ENCODE peak calls at places on chromosomes 2 and 18, in six cellular contexts. J is esophagus muscularis mucosa, G is cardiac muscle cell, Y is GM23248, B is PC-3, X is right lobe of liver. A is an unnamed sample. For H3K36me3, the result is how much of the 10 kb centered on the place peaks cover.

GRCh38 chr2:207939342-207940108 is 85.8 kb downstream of the PLEKHM3 start:
- DNase-seq in Y (no peak), B (peak), J (no peak), X (no peak), G (no peak), A (no peak)

GRCh38 chr2:27149575-27150405 is 986 bp downstream of the TCF23 start:
- DNase-seq in Y (no peak), B (no peak), X (no peak), G (no peak), J (no peak), A (peak)

GRCh38 chr2:165494568-165494967 is 25.1 kb downstream of the CSRNP3 start:
- DNase-seq in B (no peak), Y (no peak), X (no peak), J (no peak), G (no peak), A (no peak)

GRCh38 chr2:128321421-128321775 is 2.7 kb upstream of the HS6ST1 start:
- DNase-seq in B (no peak), J (peak), G (no peak), X (no peak), Y (no peak), A (peak)

GRCh38 chr2:120443946-120444345 is 98.0 kb downstream of the INHBB start:
- DNase-seq in G (no peak), J (no peak), X (no peak), Y (no peak), B (no peak), A (no peak)

GRCh38 chr2:174571669-174572323 is 25.8 kb downstream of the WIPF1 start:
- DNase-seq in B (no peak), G (no peak), X (no peak), J (no peak), Y (no peak), A (no peak)

GRCh38 chr2:51633073-51633472 is 601.1 kb upstream of the NRXN1 start:
- DNase-seq in J (no peak), B (no peak), G (no peak), X (no peak), Y (no peak), A (no peak)

GRCh38 chr2:65388051-65388531 is 44.3 kb downstream of the SPRED2 start:
- DNase-seq in Y (no peak), J (no peak), X (no peak), B (no peak), G (no peak), A (no peak)

GRCh38 chr2:29535188-29535587 is 386.2 kb downstream of the ALK start:
- DNase-seq in J (peak), Y (no peak), B (no peak), G (no peak), X (no peak), A (no peak)

GRCh38 chr2:120735750-120736170 is at the start of gene GLI2:
- DNase-seq in Y (peak), B (peak), X (peak), G (peak), J (peak), A (peak)

GRCh38 chr2:216799873-216800421 is 59.9 kb downstream of the TNP1 start:
- DNase-seq in Y (peak), J (no peak), G (no peak), B (peak), X (no peak), A (peak)

GRCh38 chr18:40096675-40097074 is 1858.4 kb upstream of the PIK3C3 start:
- DNase-seq in G (no peak), Y (no peak), B (no peak), J (no peak), X (no peak), A (no peak)

GRCh38 chr2:217932661-217933325 is 70.0 kb downstream of the TNS1 start:
- DNase-seq in Y (peak), X (no peak), G (no peak), B (no peak), J (no peak), A (no peak)

GRCh38 chr2:194610297-194610696 is 1046.7 kb upstream of the SLC39A10 start:
- DNase-seq in Y (no peak), B (no peak), G (no peak), J (no peak), X (no peak), A (no peak)

GRCh38 chr2:176140520-176141317 is 10.6 kb upstream of the HOXD4 start:
- DNase-seq in X (peak), Y (peak), G (peak), J (no peak), B (peak), A (peak)

GRCh38 chr2:209209943-209210342 is 213.9 kb upstream of the MAP2 start:
- DNase-seq in Y (no peak), J (no peak), X (no peak), B (no peak), G (no peak), A (no peak)

GRCh38 chr18:63155169-63155852 is 164.3 kb downstream of the BCL2 start:
- DNase-seq in G (peak), Y (no peak), X (peak), B (peak), J (no peak), A (peak)

GRCh38 chr2:95073856-95074662 is 47.5 kb downstream of the MRPS5 start:
- DNase-seq in X (no peak), G (no peak), B (no peak), Y (no peak), J (peak), A (no peak)

GRCh38 chr2:239830066-239830717 is 194.9 kb downstream of the NDUFA10 start:
- DNase-seq in Y (no peak), X (no peak), G (no peak), J (peak), B (peak), A (peak)

GRCh38 chr18:75477913-75478312 is 50.4 kb upstream of the SMIM21 start:
- DNase-seq in J (no peak), Y (peak), X (no peak), G (peak), B (peak), A (no peak)

GRCh38 chr18:79321625-79322024 is 74.1 kb upstream of the NFATC1 start:
- DNase-seq in J (no peak), G (no peak), B (no peak), X (no peak), Y (peak), A (no peak)

GRCh38 chr2:200194746-200195145 is 111.7 kb upstream of the SPATS2L start:
- DNase-seq in X (no peak), B (no peak), Y (no peak), J (no peak), G (no peak), A (no peak)

GRCh38 chr2:62492048-62492447 is 13.9 kb downstream of the TMEM17 start:
- DNase-seq in B (no peak), Y (no peak), X (no peak), G (no peak), J (no peak), A (no peak)

GRCh38 chr2:152098798-152099654 is at the start of gene CACNB4:
- DNase-seq in X (peak), J (no peak), Y (peak), B (no peak), G (peak), A (no peak)

GRCh38 chr2:68217729-68218128 is 34.6 kb downstream of the PPP3R1 start:
- DNase-seq in J (no peak), X (no peak), G (no peak), B (no peak), Y (no peak), A (no peak)

GRCh38 chr18:74281639-74282358 is 10.0 kb downstream of the CYB5A start:
- DNase-seq in X (no peak), G (no peak), J (peak), Y (peak), B (no peak), A (peak)

DNA sequence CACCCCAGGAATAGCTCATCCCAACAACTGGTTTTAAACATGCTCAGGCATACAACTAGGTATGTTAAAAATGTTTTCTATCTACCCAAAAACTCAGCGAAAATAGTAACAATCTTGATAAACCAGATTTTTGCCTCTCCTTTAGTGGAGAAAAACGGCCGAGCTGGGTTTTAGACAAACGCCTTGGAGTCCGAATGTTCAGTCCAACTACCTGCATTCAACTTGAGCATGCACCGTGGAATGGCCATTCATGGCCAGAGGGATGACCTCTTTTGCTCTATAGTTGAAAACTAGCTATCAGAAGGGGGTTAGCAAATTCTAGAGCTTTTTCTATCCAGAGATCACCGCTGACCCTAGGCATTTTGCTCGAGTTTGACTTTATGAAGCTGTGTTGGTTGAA is 30.8 kb downstream of the PDIA6 start:
- DNase-seq in G (no peak), Y (no peak), B (no peak), J (no peak), X (no peak), A (no peak)
- H3K36me3 ChIP-seq in G (under half), Y (under half), B (half or more), J (half or more), X (under half), A (under half)

GRCh38 chr2:219230201-219230540 is 565 bp downstream of the ANKZF1 start:
- DNase-seq in X (peak), Y (peak), J (no peak), G (peak), B (peak), A (peak)

GRCh38 chr2:219229375-219230200 is at the start of the genes ANKZF1 and ATG9A:
- DNase-seq in B (peak), G (peak), X (peak), J (peak), Y (peak), A (peak)

GRCh38 chr2:219228745-219229374 is 576 bp downstream of the ATG9A start:
- DNase-seq in G (no peak), B (no peak), Y (peak), J (no peak), X (peak), A (peak)

DNA sequence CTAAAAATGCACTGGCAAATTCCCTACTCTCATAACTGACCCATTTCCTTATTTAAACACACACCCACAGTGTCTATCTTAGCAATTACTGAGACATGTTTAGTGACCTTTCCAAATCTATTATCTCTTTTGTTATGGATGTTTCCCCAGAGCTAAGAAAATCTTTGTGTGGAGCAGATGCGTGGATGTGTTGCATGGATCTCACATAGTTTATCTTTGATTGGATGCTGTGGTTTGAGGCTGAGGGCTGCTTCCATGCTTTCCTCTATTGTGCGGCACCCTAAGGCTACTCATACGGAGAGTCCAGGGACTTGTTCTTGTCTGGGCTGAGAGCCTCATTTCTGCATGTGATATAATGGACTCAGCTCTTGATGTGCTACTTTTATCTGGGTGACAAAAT is 4.7 kb downstream of the ANKZF1 start:
- DNase-seq in Y (no peak), J (no peak), X (no peak), G (no peak), B (no peak), A (no peak)
- H3K4me3 ChIP-seq in Y (no peak), J (no peak), X (no peak), G (no peak), B (no peak), A (no peak)

GRCh38 chr2:178733975-178734374 is 73.2 kb downstream of the TTN start:
- DNase-seq in B (no peak), Y (no peak), G (no peak), X (no peak), J (no peak), A (no peak)
- H3K36me3 ChIP-seq in B (under half), Y (under half), G (half or more), X (under half), J (under half), A (under half)

GRCh38 chr2:215137329-215137686 is 1.1 kb downstream of the ABCA12 start:
- DNase-seq in Y (no peak), G (no peak), B (no peak), J (no peak), X (no peak), A (no peak)
- H3K4me3 ChIP-seq in Y (peak), G (no peak), B (peak), J (no peak), X (no peak), A (no peak)

GRCh38 chr2:37244017-37244416 is 12.6 kb downstream of the NDUFAF7 start:
- DNase-seq in J (no peak), Y (no peak), B (no peak), X (no peak), G (no peak), A (no peak)
- H3K36me3 ChIP-seq in J (under half), Y (half or more), B (half or more), X (under half), G (half or more), A (under half)

GRCh38 chr2:143515318-143515717 is 386.1 kb downstream of the ARHGAP15 start:
- DNase-seq in G (no peak), Y (no peak), X (no peak), J (no peak), B (no peak), A (no peak)
- H3K4me3 ChIP-seq in G (no peak), Y (no peak), X (no peak), J (no peak), B (no peak), A (no peak)

GRCh38 chr18:2911533-2911932 is 64.7 kb downstream of the EMILIN2 start:
- DNase-seq in Y (no peak), J (no peak), X (no peak), B (no peak), G (no peak), A (no peak)

GRCh38 chr18:2912357-2913299 is 65.8 kb downstream of the EMILIN2 start:
- DNase-seq in X (no peak), J (no peak), G (no peak), Y (no peak), B (no peak), A (peak)

GRCh38 chr18:2910261-2910660 is 63.5 kb downstream of the EMILIN2 start:
- DNase-seq in B (no peak), X (no peak), Y (no peak), G (no peak), J (no peak), A (no peak)

GRCh38 chr18:2909431-2910140 is 62.8 kb downstream of the EMILIN2 start:
- DNase-seq in X (no peak), Y (no peak), G (no peak), J (no peak), B (no peak), A (no peak)

GRCh38 chr18:2910751-2911425 is 64.1 kb downstream of the EMILIN2 start:
- DNase-seq in B (no peak), G (no peak), Y (no peak), J (no peak), X (no peak), A (no peak)
- H3K36me3 ChIP-seq in B (under half), G (under half), Y (under half), J (under half), X (under half), A (under half)

GRCh38 chr2:66437601-66438497 is 2.9 kb downstream of the MEIS1 start:
- DNase-seq in X (no peak), Y (peak), J (no peak), G (peak), B (no peak), A (peak)
- H3K4me3 ChIP-seq in X (peak), Y (peak), J (peak), G (peak), B (peak), A (peak)

A was measured in sigmoid colon.